ENCODE peak calls at places on chromosomes 7 and 10, in five cellular contexts. H is T-helper 1 cell, F is GM23338, P is fibroblast of mammary gland, V is hypothalamus. L is an unnamed sample.
A peak's percentile ranks its signal among the peaks of the same experiment; 100 is the strongest.

GRCh38 chr7:37758467-37758866 is 74.9 kb downstream of the GPR141 start:
- DNase-seq in H (no peak), F (no peak), P (no peak), V (no peak), L (no peak)

GRCh38 chr7:105791926-105792325 is 84.5 kb downstream of the ATXN7L1 start:
- DNase-seq in H (no peak), F (peak; percentile 64), P (no peak), V (no peak), L (no peak)

GRCh38 chr10:103688451-103688850 is 166.9 kb downstream of the SH3PXD2A start:
- DNase-seq in H (no peak), F (no peak), P (peak; percentile 29), V (no peak), L (no peak)

GRCh38 chr10:76352300-76352699 is 920.9 kb downstream of the LRMDA start:
- DNase-seq in H (no peak), F (no peak), P (peak; percentile 94), V (no peak), L (no peak)

GRCh38 chr7:50837965-50838364 is 55.3 kb upstream of the GRB10 start:
- DNase-seq in H (no peak), F (no peak), P (peak; percentile 73), V (no peak), L (no peak)

GRCh38 chr7:2610898-2611297 is 20.9 kb upstream of the TTYH3 start:
- DNase-seq in H (no peak), F (no peak), P (no peak), V (no peak), L (no peak)

GRCh38 chr10:51986531-51986930 is 287.1 kb upstream of the CSTF2T start:
- DNase-seq in H (no peak), F (peak; percentile 17), P (no peak), V (no peak), L (no peak)

GRCh38 chr7:118870187-118870586 is 645.7 kb downstream of the ANKRD7 start:
- DNase-seq in H (no peak), F (peak; percentile 76), P (no peak), V (no peak), L (no peak)

GRCh38 chr10:3495281-3495680 is 289.7 kb downstream of the KLF6 start:
- DNase-seq in H (no peak), F (no peak), P (no peak), V (no peak), L (no peak)

GRCh38 chr7:106610996-106611886 is 49.7 kb downstream of the CCDC71L start:
- DNase-seq in H (no peak), F (peak; percentile 14), P (peak; percentile 50), V (no peak), L (no peak)

GRCh38 chr7:55019691-55020480 is 1.1 kb downstream of the EGFR start:
- DNase-seq in H (no peak), F (peak; percentile 55), P (no peak), V (no peak), L (no peak)

GRCh38 chr10:75228834-75229233 is 6.9 kb downstream of the COMTD1 start:
- DNase-seq in H (no peak), F (no peak), P (no peak), V (no peak), L (no peak)

GRCh38 chr10:10791869-10792268 is 225.8 kb upstream of the CELF2 start:
- DNase-seq in H (no peak), F (no peak), P (no peak), V (no peak), L (no peak)

GRCh38 chr10:121519901-121520500 is 78.2 kb downstream of the FGFR2 start:
- DNase-seq in H (no peak), F (no peak), P (no peak), V (no peak), L (no peak)

GRCh38 chr10:70954373-70954772 is 66.0 kb upstream of the PCBD1 start:
- DNase-seq in H (no peak), F (no peak), P (no peak), V (no peak), L (no peak)

GRCh38 chr7:23315366-23315765 is 16.2 kb downstream of the MALSU1 start:
- DNase-seq in H (no peak), F (no peak), P (peak; percentile 46), V (no peak), L (no peak)

GRCh38 chr10:8731415-8732110 is 677.1 kb downstream of the GATA3 start:
- DNase-seq in H (no peak), F (peak; percentile 16), P (no peak), V (no peak), L (no peak)

GRCh38 chr7:25731881-25732240 is 420.1 kb upstream of the NFE2L3 start:
- DNase-seq in H (no peak), F (no peak), P (no peak), V (no peak), L (no peak)

GRCh38 chr7:124009321-124009720 is 23.5 kb downstream of the TMEM229A start:
- DNase-seq in H (no peak), F (no peak), P (no peak), V (no peak), L (no peak)

GRCh38 chr7:84025332-84025927 is 169.2 kb downstream of the SEMA3A start:
- DNase-seq in H (no peak), F (peak; percentile 35), P (peak; percentile 94), V (no peak), L (no peak)

GRCh38 chr10:75071164-75071489 is 40.3 kb upstream of the SAMD8 start:
- DNase-seq in H (no peak), F (no peak), P (no peak), V (no peak), L (no peak)

GRCh38 chr7:41694490-41694889 is 8.4 kb downstream of the INHBA start:
- DNase-seq in H (no peak), F (no peak), P (no peak), V (no peak), L (no peak)

GRCh38 chr10:58473966-58474365 is 38.7 kb upstream of the BICC1 start:
- DNase-seq in H (no peak), F (no peak), P (peak; percentile 59), V (no peak), L (no peak)

GRCh38 chr7:28217161-28217560 is 36.6 kb upstream of the JAZF1 start:
- DNase-seq in H (no peak), F (no peak), P (no peak), V (no peak), L (no peak)

GRCh38 chr10:118521415-118522117 is 73.9 kb downstream of the PRLHR start:
- DNase-seq in H (no peak), F (no peak), P (no peak), V (no peak), L (no peak)

GRCh38 chr10:104340692-104341091 is 2.4 kb upstream of the ITPRIP start:
- DNase-seq in H (no peak), F (peak; percentile 37), P (no peak), V (no peak), L (no peak)

GRCh38 chr7:17144313-17144712 is 154.1 kb upstream of the AHR start:
- DNase-seq in H (peak; percentile 21), F (no peak), P (peak; percentile 78), V (no peak), L (no peak)

GRCh38 chr10:104127411-104127810 is 5.4 kb downstream of the SFR1 start:
- DNase-seq in H (no peak), F (peak; percentile 58), P (no peak), V (no peak), L (no peak)

GRCh38 chr10:131820626-131821025 is 80.2 kb upstream of the PPP2R2D start:
- DNase-seq in H (no peak), F (no peak), P (no peak), V (no peak), L (no peak)

GRCh38 chr10:120543291-120543690 is 86.3 kb downstream of the PLPP4 start:
- DNase-seq in H (no peak), F (no peak), P (no peak), V (no peak), L (no peak)

GRCh38 chr7:155795401-155795800 is 16.9 kb downstream of the SHH start:
- DNase-seq in H (no peak), F (no peak), P (no peak), V (no peak), L (no peak)

GRCh38 chr10:63699785-63700184 is 178.6 kb downstream of the REEP3 start:
- DNase-seq in H (no peak), F (no peak), P (peak; percentile 70), V (no peak), L (no peak)

L was measured in KG1.